ENCODE peak calls at places on chromosomes 11 and 22, in eight cellular contexts. D is cardiac muscle cell, N is pancreas, W is fibroblast of lung, J is left lung, L is neural progenitor cell, Q is spleen, E is suprapubic skin. Z is an unnamed sample.

GRCh38 chr22:19879996-19880785 is 25.5 kb upstream of the GNB1L start:
- DNase-seq in D (no peak), N (peak; percentile 63), W (no peak), J (peak; percentile 32), L (no peak), Q (peak; percentile 66), E (peak; percentile 46), Z (no peak)

GRCh38 chr11:14306481-14306880 is 52.5 kb downstream of the RRAS2 start:
- DNase-seq in D (no peak), N (no peak), W (no peak), J (no peak), L (peak; percentile 11), Q (no peak), E (no peak), Z (no peak)

GRCh38 chr11:111064118-111064517 is 181.4 kb upstream of the POU2AF2 start:
- DNase-seq in D (peak; percentile 60), N (no peak), W (peak; percentile 90), J (no peak), L (no peak), Q (no peak), E (no peak), Z (peak; percentile 15)

GRCh38 chr11:298406-299065 is 790 bp downstream of the IFITM5 start:
- DNase-seq in D (no peak), N (peak; percentile 88), W (no peak), J (peak; percentile 32), L (no peak), Q (peak; percentile 72), E (peak; percentile 70), Z (no peak)

GRCh38 chr22:28978158-28978557 is 83.5 kb downstream of the C22orf31 start:
- DNase-seq in D (peak; percentile 38), N (no peak), W (peak; percentile 75), J (no peak), L (no peak), Q (no peak), E (no peak), Z (no peak)

GRCh38 chr11:128424867-128425285 is 162.5 kb downstream of the ETS1 start:
- DNase-seq in D (peak; percentile 70), N (peak; percentile 43), W (peak; percentile 23), J (no peak), L (no peak), Q (peak; percentile 74), E (no peak), Z (peak; percentile 66)

GRCh38 chr22:49748514-49748913 is 79.2 kb downstream of the BRD1 start:
- DNase-seq in D (no peak), N (no peak), W (no peak), J (no peak), L (no peak), Q (no peak), E (no peak), Z (no peak)

GRCh38 chr11:132125855-132126841 is 755.7 kb downstream of the NTM start:
- DNase-seq in D (peak; percentile 36), N (no peak), W (peak; percentile 49), J (no peak), L (peak; percentile 52), Q (no peak), E (no peak), Z (peak; percentile 39)

GRCh38 chr11:66011785-66012303 is at the start of gene CST6:
- DNase-seq in D (no peak), N (peak; percentile 70), W (no peak), J (no peak), L (peak; percentile 43), Q (no peak), E (no peak), Z (no peak)

GRCh38 chr11:48001438-48002021 is 21.2 kb downstream of the PTPRJ start:
- DNase-seq in D (peak; percentile 65), N (no peak), W (peak; percentile 86), J (no peak), L (no peak), Q (peak; percentile 83), E (no peak), Z (peak; percentile 53)

GRCh38 chr11:94926271-94926625 is 47.1 kb downstream of the CWC15 start:
- DNase-seq in D (no peak), N (no peak), W (peak; percentile 32), J (no peak), L (no peak), Q (no peak), E (no peak), Z (no peak)

GRCh38 chr11:94925422-94926270 is 47.7 kb downstream of the CWC15 start:
- DNase-seq in D (no peak), N (no peak), W (no peak), J (no peak), L (no peak), Q (no peak), E (no peak), Z (no peak)

GRCh38 chr11:94922675-94923347 is 50.5 kb downstream of the CWC15 start:
- DNase-seq in D (no peak), N (no peak), W (no peak), J (no peak), L (no peak), Q (no peak), E (no peak), Z (no peak)

GRCh38 chr11:94926698-94927237 is 46.6 kb downstream of the CWC15 start:
- DNase-seq in D (peak; percentile 98), N (no peak), W (peak; percentile 89), J (peak; percentile 64), L (no peak), Q (no peak), E (peak; percentile 89), Z (peak; percentile 97)

DNA sequence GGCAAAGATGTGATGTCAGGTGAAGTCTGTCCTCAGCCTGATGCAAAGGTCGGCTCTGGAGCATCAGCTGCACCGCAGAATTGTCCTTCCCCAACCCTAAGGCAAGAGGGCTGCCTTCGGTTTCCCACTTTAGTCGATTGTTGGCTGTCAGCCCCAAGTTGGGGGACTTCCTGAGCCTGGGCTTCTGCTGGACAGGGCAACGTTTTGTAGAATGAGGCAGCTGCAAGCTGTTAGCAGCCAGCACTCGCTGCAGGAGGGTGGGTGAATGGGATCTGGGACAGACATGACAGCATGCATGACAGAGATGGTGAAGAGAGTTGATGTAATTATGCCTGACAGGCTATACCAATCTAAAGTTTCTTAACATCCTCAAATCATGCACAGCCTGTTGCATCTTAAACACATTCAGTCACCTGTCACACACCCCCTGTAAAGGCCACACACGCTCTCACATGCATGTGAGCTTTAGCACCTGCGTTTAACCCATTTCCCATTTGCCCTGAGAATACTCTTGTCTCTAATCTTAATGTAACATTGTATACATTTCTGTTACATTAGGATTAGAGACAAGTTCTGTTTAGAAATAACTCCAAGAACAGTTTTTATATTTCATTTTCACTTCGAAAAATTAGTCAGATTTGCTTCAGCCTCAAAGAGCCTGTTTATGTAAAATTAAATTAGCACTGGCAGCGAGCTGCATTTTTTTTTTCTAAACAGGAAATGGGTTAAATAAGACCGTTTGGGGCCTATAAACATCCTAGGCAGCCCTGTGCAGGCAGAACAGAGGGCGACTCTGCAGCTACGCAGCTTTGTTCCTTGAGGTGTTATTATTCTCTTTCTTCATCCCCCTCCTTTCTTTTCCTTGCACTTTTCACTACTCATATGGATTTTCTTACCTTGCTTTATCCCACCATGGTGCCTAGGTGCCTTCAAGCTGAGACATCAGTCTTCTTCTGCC is 49.0 kb downstream of the CWC15 start:
- DNase-seq in D (no peak), N (no peak), W (no peak), J (no peak), L (no peak), Q (no peak), E (no peak), Z (no peak)
- H3K4me3 ChIP-seq in D (no peak overlapping the region), N (no peak overlapping the region), W (no peak overlapping the region), J (no peak overlapping the region), L (no peak overlapping the region), Q (no peak overlapping the region), E (no peak overlapping the region), Z (no peak overlapping the region)

GRCh38 chr22:25700996-25701815 is 40.8 kb upstream of the MYO18B start:
- DNase-seq in D (peak; percentile 61), N (no peak), W (peak; percentile 23), J (peak; percentile 51), L (peak; percentile 31), Q (no peak), E (no peak), Z (peak; percentile 67)

GRCh38 chr22:25698986-25699385 is 43.0 kb upstream of the MYO18B start:
- DNase-seq in D (no peak), N (no peak), W (no peak), J (no peak), L (no peak), Q (no peak), E (no peak), Z (no peak)

GRCh38 chr22:25704701-25705100 is 37.3 kb upstream of the MYO18B start:
- DNase-seq in D (no peak), N (no peak), W (no peak), J (no peak), L (no peak), Q (no peak), E (no peak), Z (no peak)

GRCh38 chr22:25702571-25703167 is 39.3 kb upstream of the MYO18B start:
- DNase-seq in D (no peak), N (no peak), W (no peak), J (no peak), L (no peak), Q (no peak), E (no peak), Z (no peak)

GRCh38 chr22:25702046-25702445 is 39.9 kb upstream of the MYO18B start:
- DNase-seq in D (peak; percentile 51), N (no peak), W (peak; percentile 19), J (no peak), L (no peak), Q (no peak), E (no peak), Z (peak; percentile 24)
- TF ChIP-seq CTCF in D (peak; percentile 47), N (no peak), W (no peak), J (no peak), L (peak; percentile 49), Q (peak; percentile 33), E (no peak), Z (peak; percentile 53)

DNA sequence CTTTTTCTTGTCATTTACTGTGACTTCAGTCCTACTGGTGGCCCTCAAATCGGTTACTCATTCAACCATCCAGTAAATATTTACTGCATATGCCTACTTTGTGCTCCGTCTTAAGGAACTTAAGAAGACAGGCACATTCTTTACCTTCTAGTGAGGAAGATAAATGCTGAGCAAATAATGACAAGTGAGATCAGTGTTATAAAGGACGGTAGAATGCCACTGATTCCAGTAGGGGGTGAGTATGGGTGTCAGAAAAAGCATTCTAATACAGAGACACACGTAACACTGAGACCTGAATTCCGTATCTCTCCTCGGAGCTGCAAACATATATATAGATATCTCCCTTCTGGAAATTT is 1.6 kb downstream of the ANKRD42 start:
- DNase-seq in D (no peak), N (no peak), W (peak; percentile 5), J (no peak), L (no peak), Q (no peak), E (no peak), Z (no peak)
- H3K4me3 ChIP-seq in D (peak overlapping the region; percentile 74), N (no peak overlapping the region), W (peak overlapping the region; percentile 69), J (peak overlapping the region; percentile 68), L (peak overlapping the region; percentile 71), Q (peak overlapping the region; percentile 99), E (peak overlapping the region; percentile 87), Z (peak overlapping the region; percentile 92)

GRCh38 chr11:67439321-67440228 is 2.1 kb upstream of the PTPRCAP start:
- DNase-seq in D (peak; percentile 17), N (peak; percentile 76), W (no peak), J (no peak), L (no peak), Q (no peak), E (no peak), Z (peak; percentile 16)
- TF ChIP-seq CTCF in D (no peak), N (no peak), W (no peak), J (no peak), L (peak; percentile 16), Q (no peak), E (no peak), Z (peak; percentile 15)

GRCh38 chr11:44243633-44244343 is 66.2 kb downstream of the ALX4 start:
- DNase-seq in D (peak; percentile 92), N (no peak), W (peak; percentile 80), J (no peak), L (peak; percentile 85), Q (no peak), E (no peak), Z (peak; percentile 66)
- H3K4me3 ChIP-seq in D (no peak overlapping the region), N (no peak overlapping the region), W (no peak overlapping the region), J (no peak overlapping the region), L (peak overlapping the region; percentile 31), Q (no peak overlapping the region), E (no peak overlapping the region), Z (no peak overlapping the region)